ENCODE peak calls at places on chromosomes 5 and 9, in seven cellular contexts. L, V, A, R, M, F and T are unnamed samples.

GRCh38 chr9:2755285-2755684 is 38.0 kb downstream of the KCNV2 start:
- DNase-seq in L (no peak), V (no peak), A (no peak), R (no peak), M (no peak), F (no peak), T (no peak)

GRCh38 chr9:630817-631216 is 210.7 kb upstream of the DMRT1 start:
- DNase-seq in L (no peak), V (no peak), A (no peak), R (peak), M (no peak), F (no peak), T (no peak)

GRCh38 chr5:112146323-112146848 is 272.7 kb downstream of the EPB41L4A start:
- DNase-seq in L (no peak), V (no peak), A (peak), R (peak), M (no peak), F (peak), T (no peak)

GRCh38 chr5:69335341-69335975 is 2.9 kb upstream of the CCDC125 start:
- DNase-seq in L (no peak), V (no peak), A (no peak), R (peak), M (no peak), F (no peak), T (no peak)

GRCh38 chr5:140189977-140190867 is 15.2 kb downstream of the CYSTM1 start:
- DNase-seq in L (no peak), V (no peak), A (no peak), R (no peak), M (no peak), F (no peak), T (no peak)

GRCh38 chr5:128695791-128696520 is 157.9 kb upstream of the FBN2 start:
- DNase-seq in L (no peak), V (no peak), A (no peak), R (peak), M (no peak), F (no peak), T (no peak)

GRCh38 chr5:95781101-95781583 is 41.4 kb downstream of the GLRX start:
- DNase-seq in L (peak), V (peak), A (peak), R (peak), M (peak), F (peak), T (peak)

GRCh38 chr5:99724732-99725131 is 795.9 kb upstream of the CHD1 start:
- DNase-seq in L (no peak), V (no peak), A (no peak), R (no peak), M (no peak), F (no peak), T (no peak)

GRCh38 chr5:36156619-36157018 is 4.7 kb downstream of the SKP2 start:
- DNase-seq in L (no peak), V (no peak), A (no peak), R (no peak), M (no peak), F (no peak), T (no peak)

GRCh38 chr5:179128041-179128365 is 67.8 kb downstream of the ZNF354C start:
- DNase-seq in L (no peak), V (no peak), A (no peak), R (no peak), M (no peak), F (no peak), T (no peak)

GRCh38 chr5:132770476-132771159 is 6.4 kb downstream of the SEPTIN8 start:
- DNase-seq in L (no peak), V (no peak), A (peak), R (no peak), M (no peak), F (no peak), T (no peak)

GRCh38 chr9:35436940-35437339 is 53.0 kb upstream of the RUSC2 start:
- DNase-seq in L (no peak), V (no peak), A (no peak), R (no peak), M (no peak), F (no peak), T (no peak)

GRCh38 chr9:76891874-76892273 is 14.0 kb downstream of the PRUNE2 start:
- DNase-seq in L (no peak), V (no peak), A (no peak), R (no peak), M (no peak), F (no peak), T (no peak)

GRCh38 chr5:24539625-24540024 is 105.2 kb downstream of the CDH10 start:
- DNase-seq in L (no peak), V (no peak), A (no peak), R (peak), M (no peak), F (no peak), T (no peak)

GRCh38 chr5:170791325-170791954 is 7.9 kb downstream of the GABRP start:
- DNase-seq in L (no peak), V (peak), A (peak), R (peak), M (peak), F (peak), T (no peak)

DNA sequence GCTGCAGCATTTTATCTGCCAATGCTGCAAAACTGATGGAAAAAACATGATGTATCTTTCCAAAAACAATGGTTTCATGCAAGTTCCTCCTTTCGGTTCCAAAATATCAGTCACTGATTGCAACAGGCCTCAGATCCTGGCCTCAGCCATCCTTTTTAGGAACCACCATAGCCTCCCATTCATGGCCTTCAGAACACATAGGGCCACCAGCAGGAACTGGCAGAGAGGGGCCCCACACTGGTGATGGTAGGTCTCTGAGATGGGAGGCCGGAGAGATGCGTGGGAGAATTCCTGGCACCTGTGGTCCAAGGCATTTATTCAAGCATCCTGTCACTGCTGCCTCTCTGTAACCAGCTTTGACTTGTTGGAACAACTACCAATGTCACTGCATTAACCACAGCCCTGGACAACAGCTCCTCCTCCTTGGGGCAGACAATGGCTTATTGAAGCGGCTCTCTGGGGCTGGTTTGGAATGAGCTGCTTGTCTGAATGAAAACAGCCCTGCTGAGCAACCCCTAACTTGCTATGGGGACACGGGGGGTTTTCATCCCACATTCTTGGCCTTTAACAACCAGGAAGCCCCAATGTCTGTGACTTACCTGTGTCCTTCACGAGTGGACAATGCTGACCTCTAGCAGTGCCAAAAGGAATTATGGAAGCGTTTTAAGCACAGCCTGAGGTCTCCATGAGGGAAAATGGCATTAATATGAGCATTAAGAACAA is 108.1 kb downstream of the LHFPL2 start:
- DNase-seq in L (no peak), V (no peak), A (peak), R (no peak), M (peak), F (no peak), T (peak)
- H3K27ac ChIP-seq in L (no peak), V (peak), A (peak), R (no peak), M (peak), F (no peak), T (peak)

GRCh38 chr9:122846371-122847060 is 18.1 kb upstream of the PDCL start:
- DNase-seq in L (no peak), V (no peak), A (no peak), R (no peak), M (no peak), F (no peak), T (no peak)
- H3K27ac ChIP-seq in L (no peak), V (no peak), A (no peak), R (no peak), M (no peak), F (no peak), T (no peak)

DNA sequence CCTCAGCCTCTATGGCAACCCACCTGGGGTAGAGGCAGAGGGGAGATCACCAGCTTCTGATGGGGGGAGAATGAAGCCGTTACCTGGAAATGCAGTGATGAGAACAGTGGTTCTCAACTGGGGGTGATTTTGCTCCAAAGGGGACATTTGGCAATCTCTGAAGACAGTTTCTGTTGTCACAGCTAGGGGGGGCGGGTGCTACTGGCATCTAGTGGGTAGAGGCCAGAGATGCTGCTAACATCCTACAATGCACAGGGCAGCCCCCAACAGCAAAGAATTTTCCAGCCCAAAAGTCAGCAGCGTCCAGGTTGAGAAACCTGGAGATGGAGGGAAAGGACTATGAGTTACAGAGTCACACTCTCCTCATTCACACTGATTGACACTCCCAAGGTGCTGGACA is 84.5 kb downstream of the FGF1 start:
- DNase-seq in L (no peak), V (no peak), A (no peak), R (no peak), M (no peak), F (no peak), T (no peak)
- H3K27ac ChIP-seq in L (no peak), V (peak), A (peak), R (no peak), M (peak), F (peak), T (peak)

DNA sequence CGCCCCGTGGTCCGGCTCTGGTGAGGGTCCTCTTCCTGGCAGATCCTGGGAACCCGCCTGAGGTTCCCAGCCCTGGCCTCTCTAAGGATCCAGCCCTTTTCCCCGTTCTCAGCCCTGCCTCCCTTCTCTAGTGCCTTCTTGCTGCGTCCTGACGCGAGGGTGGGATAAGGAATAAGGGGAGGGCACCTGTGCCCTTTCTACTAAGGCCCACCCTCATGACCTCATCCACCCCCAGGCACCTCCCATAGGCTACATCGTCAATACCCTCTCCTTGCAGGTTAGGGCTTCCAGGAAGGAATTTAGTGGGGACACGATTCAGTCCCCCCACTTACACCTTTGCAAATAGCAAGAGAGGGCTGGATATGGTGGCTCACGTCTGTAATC is 10.7 kb upstream of the DIPK1B start:
- DNase-seq in L (no peak), V (no peak), A (no peak), R (no peak), M (no peak), F (no peak), T (no peak)
- H3K27ac ChIP-seq in L (no peak), V (no peak), A (no peak), R (no peak), M (no peak), F (no peak), T (no peak)

DNA sequence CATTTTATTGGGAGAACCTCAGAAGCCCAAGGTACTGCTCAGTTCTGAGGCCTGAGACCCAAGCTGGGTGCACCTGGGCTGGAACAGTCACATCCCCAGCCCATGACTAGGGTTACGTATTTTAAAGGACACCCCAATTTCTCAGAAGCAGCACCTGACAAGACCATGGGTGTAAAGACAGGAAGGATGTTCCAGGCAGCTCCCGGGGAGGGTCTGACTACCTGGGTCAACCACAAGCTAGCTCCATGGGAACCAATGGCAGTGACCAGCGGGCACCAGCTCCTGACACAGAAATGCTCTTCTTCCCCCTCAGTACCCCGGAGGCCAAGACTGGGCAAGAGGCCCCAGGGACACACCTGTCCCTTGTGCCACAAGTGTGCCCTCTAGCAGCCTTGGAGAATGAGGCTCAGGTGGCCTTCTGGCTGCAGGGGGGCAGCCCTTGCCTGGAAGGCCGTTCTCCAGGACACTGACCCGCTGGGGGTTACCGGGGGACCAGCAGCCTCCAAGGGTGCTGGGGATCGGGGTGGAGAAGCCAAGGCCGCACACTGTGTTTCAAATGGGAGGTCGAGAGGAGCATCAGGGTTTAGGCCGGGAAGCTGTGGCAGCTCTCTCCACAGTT is 52.6 kb downstream of the IPPK start:
- DNase-seq in L (peak), V (no peak), A (no peak), R (no peak), M (no peak), F (no peak), T (no peak)
- H3K27ac ChIP-seq in L (peak), V (peak), A (peak), R (no peak), M (peak), F (peak), T (no peak)

DNA sequence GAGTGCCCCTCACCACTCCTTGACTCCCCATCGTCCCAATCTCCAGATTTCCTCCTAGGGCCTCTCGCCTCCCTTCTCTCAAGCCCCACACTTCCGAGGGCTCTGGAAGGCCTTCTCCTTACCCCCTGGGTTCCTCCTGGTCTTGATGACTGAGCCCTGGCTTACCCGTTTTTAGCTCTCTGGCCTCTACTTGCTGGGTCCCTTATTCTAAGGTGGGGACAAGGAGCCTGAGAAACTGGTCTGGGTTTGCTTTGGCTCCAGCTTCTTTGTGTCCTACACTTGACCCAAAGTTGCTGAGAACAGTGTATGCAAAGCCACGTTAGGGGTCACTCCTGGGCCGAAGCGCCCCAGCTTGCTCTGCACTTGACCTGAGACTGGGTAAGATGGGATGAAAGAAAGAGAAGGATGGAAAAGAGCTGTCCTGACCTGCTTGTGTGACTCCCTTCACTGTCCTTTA is 779 bp downstream of the ZNF346 start:
- DNase-seq in L (no peak), V (no peak), A (no peak), R (peak), M (no peak), F (no peak), T (no peak)
- H3K27ac ChIP-seq in L (no peak), V (peak), A (peak), R (no peak), M (peak), F (peak), T (peak)